ENCODE peak calls at places on chromosome 1, in five cellular contexts. T is Calu3; P is stimulated activated CD4-positive, alpha-beta T cell treated with anti-CD3 and anti-CD28 coated beads, Interleukin-4, amount 100 ng/mL, for 48 hours; N is T-helper 17 cell; U is stimulated activated CD8-positive, alpha-beta memory T cell treated with anti-CD3 and anti-CD28 coated beads, Interleukin-15, amount 100 ng/mL, for 4 hours. W is an unnamed sample.
A peak's percentile ranks its signal among the peaks of the same experiment; 100 is the strongest.

GRCh38 chr1:62045579-62045978 is 149.1 kb upstream of the L1TD1 start:
- DNase-seq in N (no peak), T (no peak), U (no peak), P (no peak), W (no peak)

GRCh38 chr1:156860639-156861423 is at the start of gene NTRK1:
- DNase-seq in N (peak; percentile 52), P (no peak), U (peak; percentile 30), T (peak; percentile 25), W (peak; percentile 72)

GRCh38 chr1:33667386-33668282 is 195.2 kb downstream of the ZSCAN20 start:
- DNase-seq in U (no peak), N (no peak), T (no peak), P (no peak), W (no peak)

GRCh38 chr1:108816049-108816882 is 40.6 kb downstream of the AKNAD1 start:
- DNase-seq in T (peak; percentile 33), N (no peak), P (no peak), U (no peak), W (no peak)

GRCh38 chr1:67347688-67348472 is 40.2 kb downstream of the IL12RB2 start:
- DNase-seq in N (no peak), P (no peak), U (no peak), T (peak; percentile 19), W (no peak)

GRCh38 chr1:163796394-163796821 is 474.7 kb downstream of the NUF2 start:
- DNase-seq in U (no peak), P (no peak), T (peak; percentile 6), N (no peak), W (no peak)

GRCh38 chr1:54135436-54136120 is 17.2 kb downstream of the CDCP2 start:
- DNase-seq in N (no peak), P (no peak), U (no peak), T (no peak), W (no peak)

GRCh38 chr1:225828706-225829344 is 18.9 kb downstream of the EPHX1 start:
- DNase-seq in U (no peak), N (no peak), T (no peak), P (no peak), W (no peak)

GRCh38 chr1:231064418-231064817 is 24.4 kb upstream of the FAM89A start:
- DNase-seq in T (no peak), P (no peak), U (no peak), N (no peak), W (no peak)

GRCh38 chr1:183027031-183027430 is 3.8 kb downstream of the LAMC1 start:
- DNase-seq in U (no peak), N (no peak), P (no peak), T (no peak), W (no peak)

GRCh38 chr1:184593612-184594011 is 161.0 kb downstream of the EDEM3 start:
- DNase-seq in P (no peak), U (no peak), N (no peak), T (peak; percentile 14), W (no peak)

GRCh38 chr1:7234471-7234755 is 449.2 kb downstream of the CAMTA1 start:
- DNase-seq in P (no peak), U (no peak), T (no peak), N (no peak), W (no peak)

GRCh38 chr1:61436491-61437120 is 288.3 kb downstream of the TM2D1 start:
- DNase-seq in T (peak; percentile 15), U (no peak), P (no peak), N (no peak), W (no peak)

GRCh38 chr1:226798427-226799411 is 59.6 kb upstream of the ITPKB start:
- DNase-seq in U (peak; percentile 30), N (peak; percentile 35), T (no peak), P (peak; percentile 51), W (no peak)

GRCh38 chr1:10674222-10674621 is 122.2 kb downstream of the CASZ1 start:
- DNase-seq in U (no peak), N (no peak), T (no peak), P (no peak), W (no peak)

GRCh38 chr1:36652011-36652410 is 169.3 kb upstream of the CSF3R start:
- DNase-seq in N (no peak), U (no peak), T (no peak), P (no peak), W (no peak)